ENCODE peak calls at places on chromosomes 3 and 15, in seven cellular contexts. R is sigmoid colon, B is breast epithelium, A is ovary, N is stomach, D is heart left ventricle, S is HepG2. X is an unnamed sample.

GRCh38 chr3:39207361-39208192 is 15.2 kb upstream of the XIRP1 start:
- DNase-seq in D (no peak), S (no peak), B (no peak), A (no peak), N (no peak), R (no peak), X (no peak)

GRCh38 chr3:170499562-170500156 is 81.0 kb downstream of the CLDN11 start:
- DNase-seq in A (peak; percentile 82), B (no peak), S (peak; percentile 79), N (peak; percentile 42), R (no peak), D (no peak), X (peak; percentile 21)

GRCh38 chr15:69035205-69035917 is 20.9 kb downstream of the NOX5 start:
- DNase-seq in R (no peak), S (peak; percentile 23), N (peak; percentile 56), D (no peak), A (no peak), B (peak; percentile 56), X (no peak)

GRCh38 chr3:160141485-160142185 is 83.6 kb upstream of the C3orf80 start:
- DNase-seq in R (no peak), A (no peak), B (no peak), S (no peak), D (no peak), N (no peak), X (no peak)

GRCh38 chr3:110400315-110400714 is 671.3 kb upstream of the NECTIN3 start:
- DNase-seq in D (no peak), N (no peak), B (no peak), S (no peak), R (no peak), A (no peak), X (no peak)

GRCh38 chr3:141858312-141858711 is 18.1 kb upstream of the ATP1B3 start:
- DNase-seq in R (no peak), B (no peak), A (no peak), N (no peak), D (no peak), S (no peak), X (no peak)

GRCh38 chr3:25594007-25594502 is 70.7 kb downstream of the TOP2B start:
- DNase-seq in D (no peak), N (no peak), R (no peak), A (no peak), S (peak; percentile 30), B (no peak), X (no peak)

GRCh38 chr3:44865272-44866005 is 3.7 kb downstream of the TMEM42 start:
- DNase-seq in A (no peak), R (no peak), N (no peak), B (no peak), S (no peak), D (no peak), X (no peak)

GRCh38 chr15:73989001-73989798 is 2.9 kb downstream of the STOML1 start:
- DNase-seq in B (peak; percentile 6), N (no peak), D (no peak), A (no peak), S (no peak), R (peak; percentile 63), X (no peak)

GRCh38 chr3:36707623-36708409 is 56.5 kb downstream of the DCLK3 start:
- DNase-seq in N (no peak), S (no peak), D (no peak), B (no peak), A (no peak), R (no peak), X (no peak)

GRCh38 chr15:74843445-74843828 is 481 bp upstream of the ULK3 start:
- DNase-seq in N (no peak), A (no peak), D (peak; percentile 32), B (no peak), S (no peak), R (no peak), X (no peak)

GRCh38 chr3:8822141-8822540 is 52.7 kb upstream of the OXTR start:
- DNase-seq in A (no peak), R (no peak), S (no peak), B (no peak), D (no peak), N (no peak), X (no peak)

GRCh38 chr15:62850791-62851291 is 191.7 kb upstream of the TPM1 start:
- DNase-seq in B (no peak), N (no peak), R (no peak), D (no peak), S (peak; percentile 83), A (no peak), X (no peak)

GRCh38 chr3:46656778-46657556 is 36.5 kb downstream of the ALS2CL start:
- DNase-seq in R (no peak), A (no peak), N (no peak), B (no peak), D (no peak), S (no peak), X (no peak)

GRCh38 chr15:90594297-90594696 is 64.6 kb downstream of the CRTC3 start:
- DNase-seq in B (peak; percentile 79), A (no peak), D (peak; percentile 75), R (peak; percentile 89), N (peak; percentile 92), S (no peak), X (peak; percentile 61)

GRCh38 chr3:180693656-180694055 is 14.4 kb upstream of the CCDC39 start:
- DNase-seq in A (no peak), R (no peak), N (no peak), B (no peak), D (no peak), S (no peak), X (no peak)

GRCh38 chr3:133448478-133449122 is 48.7 kb downstream of the BFSP2 start:
- DNase-seq in D (no peak), N (no peak), S (no peak), R (no peak), B (no peak), A (no peak), X (no peak)

GRCh38 chr3:69922521-69923000 is 77.0 kb upstream of the SAMMSON start:
- DNase-seq in R (no peak), D (no peak), S (no peak), A (no peak), B (no peak), N (no peak), X (no peak)

GRCh38 chr3:113495035-113495434 is 19.9 kb downstream of the SPICE1 start:
- DNase-seq in A (no peak), D (no peak), N (no peak), S (peak; percentile 34), R (no peak), B (no peak), X (peak; percentile 14)

GRCh38 chr3:194489736-194490612 is 3.2 kb upstream of the ATP13A3 start:
- DNase-seq in R (no peak), D (no peak), A (no peak), S (no peak), N (no peak), B (no peak), X (no peak)

GRCh38 chr3:147409143-147410121 is at the start of gene ZIC1:
- DNase-seq in A (no peak), S (no peak), D (no peak), R (no peak), B (no peak), N (no peak), X (no peak)

GRCh38 chr15:35979608-35980007 is 433.6 kb upstream of the DPH6 start:
- DNase-seq in B (no peak), S (no peak), A (no peak), D (no peak), R (no peak), N (no peak), X (no peak)

GRCh38 chr3:133977568-133977967 is 52.2 kb downstream of the SLCO2A1 start:
- DNase-seq in B (no peak), R (peak; percentile 56), D (peak; percentile 37), A (no peak), S (no peak), N (no peak), X (no peak)

GRCh38 chr3:66385066-66385465 is 115.8 kb downstream of the LRIG1 start:
- DNase-seq in S (no peak), D (no peak), B (no peak), R (no peak), N (no peak), A (no peak), X (no peak)

GRCh38 chr3:123290962-123291361 is 89.2 kb downstream of the SEC22A start:
- DNase-seq in S (no peak), R (peak; percentile 56), D (no peak), B (no peak), N (peak; percentile 22), A (no peak), X (no peak)

GRCh38 chr3:139358857-139359562 is 15.2 kb downstream of the MRPS22 start:
- DNase-seq in N (no peak), D (no peak), R (no peak), S (no peak), A (no peak), B (no peak), X (no peak)
- TF ChIP-seq POLR2A in N (no peak), D (no peak), R (no peak), S (no peak), A (no peak), B (no peak), X (no peak)

GRCh38 chr3:184338538-184338945 is 1.1 kb downstream of the FAM131A start:
- DNase-seq in A (peak; percentile 90), B (peak; percentile 71), R (peak; percentile 96), D (peak; percentile 91), N (peak; percentile 57), S (no peak), X (peak; percentile 74)
- H3K4me3 ChIP-seq in A (peak overlapping the region; percentile 12), B (no peak overlapping the region), R (peak overlapping the region; percentile 97), D (peak overlapping the region; percentile 22), N (peak overlapping the region; percentile 34), S (no peak overlapping the region), X (peak overlapping the region; percentile 31)

GRCh38 chr15:40352221-40352901 is 1.5 kb downstream of the PHGR1 start:
- DNase-seq in N (no peak), S (no peak), A (no peak), D (no peak), B (no peak), R (no peak), X (no peak)
- TF ChIP-seq POLR2A in N (no peak), S (no peak), A (no peak), D (no peak), B (no peak), R (no peak), X (no peak)

DNA sequence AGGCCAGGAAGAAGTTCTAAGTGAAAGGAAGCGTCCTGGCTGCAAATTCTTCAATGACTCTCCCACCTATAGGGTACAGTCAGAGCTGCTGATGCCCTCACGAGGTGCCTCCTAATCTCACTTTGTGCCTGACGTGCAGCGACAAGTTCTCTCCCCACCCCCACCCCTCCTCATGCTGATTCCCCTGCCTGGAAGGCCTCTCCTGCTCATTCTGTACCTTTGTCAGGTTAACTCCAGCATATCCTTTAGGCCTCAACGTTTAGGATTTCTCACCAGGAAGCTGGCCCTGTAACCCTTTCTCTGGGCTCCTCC is 25.0 kb downstream of the SLC12A8 start:
- DNase-seq in R (no peak), A (no peak), N (no peak), B (no peak), S (no peak), D (no peak), X (no peak)
- H3K4me3 ChIP-seq in R (no peak overlapping the region), A (no peak overlapping the region), N (no peak overlapping the region), B (no peak overlapping the region), S (no peak overlapping the region), D (no peak overlapping the region), X (no peak overlapping the region)

X was measured in tibial nerve.